ENCODE peak calls at places on chromosomes 11 and 22, in five cellular contexts. G, O, A, R and J are unnamed samples.

GRCh38 chr11:8732748-8733241 is 50.2 kb downstream of the RPL27A start:
- DNase-seq in A (no peak), G (peak; percentile 76), R (no peak), O (peak; percentile 89), J (peak; percentile 85)

GRCh38 chr11:126415128-126415527 is 59.6 kb downstream of the ST3GAL4 start:
- DNase-seq in G (peak; percentile 88), O (peak; percentile 97), R (no peak), A (peak; percentile 71), J (peak; percentile 85)

GRCh38 chr11:65316979-65317786 is 2.5 kb downstream of the CDC42EP2 start:
- DNase-seq in A (peak; percentile 85), O (peak; percentile 90), R (peak; percentile 91), G (peak; percentile 85), J (peak; percentile 84)

GRCh38 chr11:17719028-17719939 is at the start of gene MYOD1:
- DNase-seq in G (no peak), A (no peak), R (no peak), O (peak; percentile 63), J (peak; percentile 5)

GRCh38 chr22:37061611-37062365 is 10.2 kb downstream of the KCTD17 start:
- DNase-seq in O (no peak), A (no peak), R (no peak), G (no peak), J (no peak)

GRCh38 chr11:127733552-127733951 is 733.0 kb upstream of the KIRREL3 start:
- DNase-seq in O (no peak), G (peak; percentile 22), A (no peak), R (no peak), J (no peak)

GRCh38 chr22:37887610-37888378 is 18.3 kb upstream of the MICALL1 start:
- DNase-seq in O (peak; percentile 91), A (no peak), R (no peak), G (no peak), J (peak; percentile 84)

GRCh38 chr22:44876921-44877320 is 124.5 kb downstream of the ARHGAP8 start:
- DNase-seq in R (no peak), O (no peak), A (no peak), G (no peak), J (no peak)

GRCh38 chr22:29231971-29232959 is 26.6 kb downstream of the EMID1 start:
- DNase-seq in O (peak; percentile 76), R (no peak), A (no peak), G (no peak), J (no peak)

GRCh38 chr11:111707039-111707690 is 59.0 kb downstream of the PPP2R1B start:
- DNase-seq in O (peak; percentile 87), R (peak; percentile 54), G (peak; percentile 53), A (no peak), J (peak; percentile 74)

GRCh38 chr11:73376803-73377629 is 817 bp downstream of the RELT start:
- DNase-seq in G (peak; percentile 45), O (peak; percentile 78), R (no peak), A (peak; percentile 68), J (peak; percentile 78)

GRCh38 chr11:1138053-1138452 is 19.7 kb upstream of the MUC5AC start:
- DNase-seq in A (no peak), G (no peak), R (no peak), O (no peak), J (peak; percentile 61)

GRCh38 chr11:108768964-108769363 is 104.1 kb downstream of the DDX10 start:
- DNase-seq in O (no peak), R (no peak), A (no peak), G (no peak), J (no peak)

GRCh38 chr22:38107692-38108515 is 2.6 kb downstream of the BAIAP2L2 start:
- DNase-seq in O (no peak), G (no peak), R (peak; percentile 63), A (peak; percentile 86), J (no peak)

GRCh38 chr11:121795206-121795605 is 320.8 kb downstream of the BLID start:
- DNase-seq in R (no peak), A (no peak), O (no peak), G (no peak), J (no peak)

GRCh38 chr11:2553198-2553597 is 108.4 kb downstream of the KCNQ1 start:
- DNase-seq in O (no peak), G (no peak), A (no peak), R (no peak), J (no peak)

GRCh38 chr22:44685384-44686056 is 16.5 kb upstream of the PRR5 start:
- DNase-seq in O (no peak), R (peak; percentile 78), G (no peak), A (peak; percentile 77), J (peak; percentile 68)

GRCh38 chr11:46271875-46272815 is 5.3 kb upstream of the CREB3L1 start:
- DNase-seq in R (no peak), A (peak; percentile 53), O (no peak), G (no peak), J (no peak)

GRCh38 chr11:46343520-46343919 is 3.7 kb upstream of the DGKZ start:
- DNase-seq in R (no peak), A (no peak), O (no peak), G (no peak), J (no peak)

GRCh38 chr22:43476341-43476740 is 64.5 kb downstream of the MPPED1 start:
- DNase-seq in A (no peak), G (no peak), O (no peak), R (no peak), J (no peak)

GRCh38 chr11:134633276-134633675 is 221.2 kb upstream of the B3GAT1 start:
- DNase-seq in O (no peak), R (no peak), G (no peak), A (no peak), J (no peak)

GRCh38 chr11:71331631-71332030 is 79.3 kb upstream of the SHANK2 start:
- DNase-seq in G (no peak), A (no peak), R (no peak), O (no peak), J (no peak)

GRCh38 chr11:8127442-8127841 is 41.4 kb downstream of the RIC3 start:
- DNase-seq in A (no peak), G (no peak), O (no peak), R (no peak), J (no peak)

GRCh38 chr11:125593113-125593761 is 585 bp downstream of the STT3A start:
- DNase-seq in O (no peak), R (no peak), G (no peak), A (no peak), J (peak; percentile 36)

GRCh38 chr11:16011396-16011795 is 344.9 kb downstream of the SOX6 start:
- DNase-seq in A (no peak), G (no peak), O (no peak), R (no peak), J (no peak)

GRCh38 chr22:41047741-41048140 is 44.7 kb upstream of the EP300 start:
- DNase-seq in A (no peak), G (no peak), O (no peak), R (no peak), J (peak; percentile 7)

GRCh38 chr22:41052661-41053490 is 39.5 kb upstream of the EP300 start:
- DNase-seq in O (no peak), R (peak; percentile 27), A (no peak), G (no peak), J (peak; percentile 13)

GRCh38 chr22:41048791-41049717 is 43.3 kb upstream of the EP300 start:
- DNase-seq in R (peak; percentile 57), O (peak; percentile 89), A (peak; percentile 54), G (peak; percentile 77), J (peak; percentile 60)

DNA sequence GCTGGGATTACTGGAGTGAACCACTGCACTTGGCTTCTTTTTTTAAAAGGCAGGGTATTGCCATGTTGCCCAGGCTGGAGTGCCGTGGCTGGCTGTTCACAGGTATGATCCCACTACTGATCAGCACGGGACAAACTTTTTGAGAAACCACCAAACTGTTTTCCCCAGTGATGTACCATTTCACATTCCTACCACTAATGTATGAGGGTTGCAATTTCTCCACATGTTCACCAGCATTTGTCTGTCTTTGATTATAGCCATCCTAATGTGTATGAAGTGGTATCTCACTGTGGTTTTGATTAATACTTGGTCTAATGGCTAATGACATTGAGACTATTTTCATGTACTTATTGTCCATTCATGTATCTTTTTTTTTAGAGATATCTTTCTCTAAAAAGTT is 41.5 kb upstream of the EP300 start:
- DNase-seq in R (peak; percentile 64), G (no peak), O (no peak), A (no peak), J (peak; percentile 30)
- TF ChIP-seq CTCF in R (peak; percentile 26), G (no peak), O (no peak), A (no peak), J (peak; percentile 23)

GRCh38 chr11:85752201-85752889 is 58.6 kb downstream of the SYTL2 start:
- DNase-seq in R (no peak), G (no peak), A (no peak), O (no peak), J (no peak)

GRCh38 chr11:85755285-85755684 is 55.7 kb downstream of the SYTL2 start:
- DNase-seq in G (no peak), O (no peak), A (no peak), R (no peak), J (no peak)

GRCh38 chr11:85751738-85752137 is 59.2 kb downstream of the SYTL2 start:
- DNase-seq in O (no peak), A (no peak), G (no peak), R (no peak), J (no peak)

GRCh38 chr11:85750646-85751045 is 60.3 kb downstream of the SYTL2 start:
- DNase-seq in R (no peak), O (no peak), G (no peak), A (no peak), J (no peak)

GRCh38 chr11:85752890-85753581 is 57.9 kb downstream of the SYTL2 start:
- DNase-seq in A (no peak), O (no peak), G (no peak), R (no peak), J (no peak)
- H3K4me3 ChIP-seq in A (no peak overlapping the region), O (no peak overlapping the region), G (no peak overlapping the region), R (no peak overlapping the region), J (no peak overlapping the region)

GRCh38 chr22:32103648-32104326 is 55.3 kb downstream of the C22orf42 start:
- DNase-seq in R (peak; percentile 0), G (no peak), O (no peak), A (no peak), J (peak; percentile 27)
- TF ChIP-seq CTCF in R (no peak), G (peak; percentile 45), O (no peak), A (peak; percentile 42), J (peak; percentile 38)

GRCh38 chr22:21652547-21653545 is 10.7 kb downstream of the SDF2L1 start:
- DNase-seq in R (no peak), A (no peak), G (no peak), O (no peak), J (no peak)

GRCh38 chr22:21650823-21651520 is 8.9 kb downstream of the SDF2L1 start:
- DNase-seq in R (no peak), A (no peak), G (no peak), O (no peak), J (no peak)

GRCh38 chr22:21650280-21650679 is 8.2 kb downstream of the SDF2L1 start:
- DNase-seq in G (no peak), O (no peak), A (no peak), R (no peak), J (no peak)

GRCh38 chr22:21652010-21652546 is 10.0 kb downstream of the SDF2L1 start:
- DNase-seq in O (peak; percentile 94), G (peak; percentile 90), R (peak; percentile 51), A (peak; percentile 90), J (peak; percentile 79)

DNA sequence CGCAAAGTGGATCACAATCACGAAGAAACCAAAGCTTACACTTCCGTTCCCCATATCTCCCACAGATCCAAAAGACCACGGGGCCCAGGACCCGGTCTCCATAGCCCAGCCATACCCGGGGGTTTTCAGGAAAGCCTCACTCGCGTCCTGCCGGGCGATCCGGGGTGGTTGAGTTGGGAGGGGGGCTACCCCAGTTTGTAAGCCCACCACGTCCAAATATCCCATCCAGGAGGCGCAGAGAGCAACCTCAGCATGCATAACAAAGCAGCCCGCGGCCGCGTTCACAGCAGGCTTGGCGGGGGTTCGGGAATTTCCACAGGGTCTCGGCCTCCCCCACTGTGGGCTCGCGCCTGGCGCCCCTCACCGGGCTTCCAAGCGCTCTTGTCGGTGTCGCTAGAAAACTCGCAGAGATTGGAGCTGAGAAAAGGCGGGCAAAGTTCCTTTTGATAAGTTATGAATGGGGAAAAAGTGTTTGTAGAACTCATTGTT is 9.5 kb downstream of the SDF2L1 start:
- DNase-seq in A (no peak), O (no peak), G (no peak), R (no peak), J (no peak)
- H3K4me3 ChIP-seq in A (peak overlapping the region; percentile 65), O (peak overlapping the region; percentile 57), G (peak overlapping the region; percentile 83), R (peak overlapping the region; percentile 82), J (peak overlapping the region; percentile 77)